ENCODE peak calls at places on chromosomes 5 and 9, in six cellular contexts. One of them, this sample, is unnamed.

GRCh38 chr5:1474183-1474839 is 29.1 kb upstream of the SLC6A3 start:
- DNase-seq in NCI-H774: no peak
- DNase-seq in activated T-cell treated with anti-CD3 and anti-CD28 coated beads, Interleukin-2, amount 50 U/mL, for 72 hours: no peak
- DNase-seq in fibroblast of pulmonary artery: no peak
- DNase-seq in lower lobe of right lung: no peak
- DNase-seq in stimulated activated effector memory CD8-positive, alpha-beta T cell treated with anti-CD3 and anti-CD28 coated beads, Interleukin-12 subunit alpha, Interleukin-12 subunit beta, amount 100 ng/mL, for 72 hours: no peak
- DNase-seq in this sample: no peak

GRCh38 chr5:132115375-132115774 is 41.8 kb downstream of the CSF2 start:
- DNase-seq in NCI-H774: no peak
- DNase-seq in activated T-cell treated with anti-CD3 and anti-CD28 coated beads, Interleukin-2, amount 50 U/mL, for 72 hours: no peak
- DNase-seq in fibroblast of pulmonary artery: no peak
- DNase-seq in lower lobe of right lung: no peak
- DNase-seq in stimulated activated effector memory CD8-positive, alpha-beta T cell treated with anti-CD3 and anti-CD28 coated beads, Interleukin-12 subunit alpha, Interleukin-12 subunit beta, amount 100 ng/mL, for 72 hours: no peak
- DNase-seq in this sample: no peak

GRCh38 chr5:135635471-135635870 is 56.7 kb upstream of the CXCL14 start:
- DNase-seq in NCI-H774: no peak
- DNase-seq in activated T-cell treated with anti-CD3 and anti-CD28 coated beads, Interleukin-2, amount 50 U/mL, for 72 hours: no peak
- DNase-seq in fibroblast of pulmonary artery: no peak
- DNase-seq in lower lobe of right lung: no peak
- DNase-seq in stimulated activated effector memory CD8-positive, alpha-beta T cell treated with anti-CD3 and anti-CD28 coated beads, Interleukin-12 subunit alpha, Interleukin-12 subunit beta, amount 100 ng/mL, for 72 hours: no peak
- DNase-seq in this sample: no peak

GRCh38 chr9:126516936-126517750 is 96.6 kb upstream of the LMX1B start:
- DNase-seq in NCI-H774: peak
- DNase-seq in activated T-cell treated with anti-CD3 and anti-CD28 coated beads, Interleukin-2, amount 50 U/mL, for 72 hours: peak
- DNase-seq in fibroblast of pulmonary artery: peak
- DNase-seq in lower lobe of right lung: peak
- DNase-seq in stimulated activated effector memory CD8-positive, alpha-beta T cell treated with anti-CD3 and anti-CD28 coated beads, Interleukin-12 subunit alpha, Interleukin-12 subunit beta, amount 100 ng/mL, for 72 hours: peak
- DNase-seq in this sample: peak

GRCh38 chr5:43155394-43156096 is 34.8 kb downstream of the ZNF131 start:
- DNase-seq in NCI-H774: no peak
- DNase-seq in activated T-cell treated with anti-CD3 and anti-CD28 coated beads, Interleukin-2, amount 50 U/mL, for 72 hours: no peak
- DNase-seq in fibroblast of pulmonary artery: no peak
- DNase-seq in lower lobe of right lung: no peak
- DNase-seq in stimulated activated effector memory CD8-positive, alpha-beta T cell treated with anti-CD3 and anti-CD28 coated beads, Interleukin-12 subunit alpha, Interleukin-12 subunit beta, amount 100 ng/mL, for 72 hours: no peak
- DNase-seq in this sample: no peak

GRCh38 chr5:90557391-90557790 is 1.2 kb upstream of the ADGRV1 start:
- DNase-seq in NCI-H774: no peak
- DNase-seq in activated T-cell treated with anti-CD3 and anti-CD28 coated beads, Interleukin-2, amount 50 U/mL, for 72 hours: no peak
- DNase-seq in fibroblast of pulmonary artery: no peak
- DNase-seq in lower lobe of right lung: no peak
- DNase-seq in stimulated activated effector memory CD8-positive, alpha-beta T cell treated with anti-CD3 and anti-CD28 coated beads, Interleukin-12 subunit alpha, Interleukin-12 subunit beta, amount 100 ng/mL, for 72 hours: no peak
- DNase-seq in this sample: no peak

GRCh38 chr9:96651626-96652025 is 3.5 kb downstream of the PRXL2C start:
- DNase-seq in NCI-H774: no peak
- DNase-seq in activated T-cell treated with anti-CD3 and anti-CD28 coated beads, Interleukin-2, amount 50 U/mL, for 72 hours: no peak
- DNase-seq in fibroblast of pulmonary artery: peak
- DNase-seq in lower lobe of right lung: no peak
- DNase-seq in stimulated activated effector memory CD8-positive, alpha-beta T cell treated with anti-CD3 and anti-CD28 coated beads, Interleukin-12 subunit alpha, Interleukin-12 subunit beta, amount 100 ng/mL, for 72 hours: no peak
- DNase-seq in this sample: no peak

GRCh38 chr9:115015018-115015635 is 84.7 kb upstream of the TNFSF8 start:
- DNase-seq in NCI-H774: no peak
- DNase-seq in activated T-cell treated with anti-CD3 and anti-CD28 coated beads, Interleukin-2, amount 50 U/mL, for 72 hours: no peak
- DNase-seq in fibroblast of pulmonary artery: peak
- DNase-seq in lower lobe of right lung: no peak
- DNase-seq in stimulated activated effector memory CD8-positive, alpha-beta T cell treated with anti-CD3 and anti-CD28 coated beads, Interleukin-12 subunit alpha, Interleukin-12 subunit beta, amount 100 ng/mL, for 72 hours: no peak
- DNase-seq in this sample: no peak

GRCh38 chr5:171269717-171270116 is 39.3 kb upstream of the TLX3 start:
- DNase-seq in NCI-H774: no peak
- DNase-seq in activated T-cell treated with anti-CD3 and anti-CD28 coated beads, Interleukin-2, amount 50 U/mL, for 72 hours: no peak
- DNase-seq in fibroblast of pulmonary artery: peak
- DNase-seq in lower lobe of right lung: no peak
- DNase-seq in stimulated activated effector memory CD8-positive, alpha-beta T cell treated with anti-CD3 and anti-CD28 coated beads, Interleukin-12 subunit alpha, Interleukin-12 subunit beta, amount 100 ng/mL, for 72 hours: no peak
- DNase-seq in this sample: no peak

GRCh38 chr5:134410822-134411221 is 859 bp downstream of the CDKN2AIPNL start:
- DNase-seq in NCI-H774: no peak
- DNase-seq in activated T-cell treated with anti-CD3 and anti-CD28 coated beads, Interleukin-2, amount 50 U/mL, for 72 hours: no peak
- DNase-seq in fibroblast of pulmonary artery: no peak
- DNase-seq in lower lobe of right lung: no peak
- DNase-seq in stimulated activated effector memory CD8-positive, alpha-beta T cell treated with anti-CD3 and anti-CD28 coated beads, Interleukin-12 subunit alpha, Interleukin-12 subunit beta, amount 100 ng/mL, for 72 hours: no peak
- DNase-seq in this sample: no peak

GRCh38 chr5:82045526-82046267 is 73.9 kb downstream of the ATG10 start:
- DNase-seq in NCI-H774: no peak
- DNase-seq in activated T-cell treated with anti-CD3 and anti-CD28 coated beads, Interleukin-2, amount 50 U/mL, for 72 hours: no peak
- DNase-seq in fibroblast of pulmonary artery: peak
- DNase-seq in lower lobe of right lung: no peak
- DNase-seq in stimulated activated effector memory CD8-positive, alpha-beta T cell treated with anti-CD3 and anti-CD28 coated beads, Interleukin-12 subunit alpha, Interleukin-12 subunit beta, amount 100 ng/mL, for 72 hours: no peak
- DNase-seq in this sample: no peak

GRCh38 chr5:56620903-56621680 is 194.3 kb upstream of the MAP3K1 start:
- DNase-seq in NCI-H774: no peak
- DNase-seq in activated T-cell treated with anti-CD3 and anti-CD28 coated beads, Interleukin-2, amount 50 U/mL, for 72 hours: no peak
- DNase-seq in fibroblast of pulmonary artery: peak
- DNase-seq in lower lobe of right lung: no peak
- DNase-seq in stimulated activated effector memory CD8-positive, alpha-beta T cell treated with anti-CD3 and anti-CD28 coated beads, Interleukin-12 subunit alpha, Interleukin-12 subunit beta, amount 100 ng/mL, for 72 hours: no peak
- DNase-seq in this sample: no peak

GRCh38 chr9:92325991-92326500 is 293 bp downstream of the CENPP start:
- DNase-seq in NCI-H774: no peak
- DNase-seq in activated T-cell treated with anti-CD3 and anti-CD28 coated beads, Interleukin-2, amount 50 U/mL, for 72 hours: no peak
- DNase-seq in fibroblast of pulmonary artery: no peak
- DNase-seq in lower lobe of right lung: no peak
- DNase-seq in stimulated activated effector memory CD8-positive, alpha-beta T cell treated with anti-CD3 and anti-CD28 coated beads, Interleukin-12 subunit alpha, Interleukin-12 subunit beta, amount 100 ng/mL, for 72 hours: no peak
- DNase-seq in this sample: no peak